ENCODE peak calls at places on chromosomes 3 and 15, in nine cellular contexts. One of them, this sample, is unnamed. For H3K9me2, the result is how much of the 10 kb centered on the place peaks cover.

GRCh38 chr15:67178569-67179210 is 75.8 kb downstream of the AAGAB start:
- DNase-seq in OCI-LY7: no peak
- DNase-seq in Karpas-422: no peak
- DNase-seq in PC-3: peak
- DNase-seq in SK-N-SH: no peak
- DNase-seq in PC-9: peak
- DNase-seq in GM23248: peak
- DNase-seq in HCT116: no peak
- DNase-seq in GM23338: no peak
- DNase-seq in this sample: no peak

GRCh38 chr15:99014803-99015676 is 7.4 kb upstream of the PGPEP1L start:
- DNase-seq in GM23248: peak
- DNase-seq in OCI-LY7: no peak
- DNase-seq in GM23338: peak
- DNase-seq in PC-9: peak
- DNase-seq in HCT116: peak
- DNase-seq in SK-N-SH: peak
- DNase-seq in PC-3: peak
- DNase-seq in Karpas-422: no peak
- DNase-seq in this sample: peak

GRCh38 chr3:138774529-138775253 is 60.0 kb downstream of the PIK3CB start:
- DNase-seq in SK-N-SH: peak
- DNase-seq in OCI-LY7: no peak
- DNase-seq in GM23248: peak
- DNase-seq in PC-3: peak
- DNase-seq in HCT116: peak
- DNase-seq in Karpas-422: no peak
- DNase-seq in PC-9: peak
- DNase-seq in GM23338: no peak
- DNase-seq in this sample: peak

GRCh38 chr3:137202941-137203340 is 245.2 kb downstream of the IL20RB start:
- DNase-seq in GM23248: no peak
- DNase-seq in SK-N-SH: no peak
- DNase-seq in PC-9: no peak
- DNase-seq in Karpas-422: no peak
- DNase-seq in PC-3: no peak
- DNase-seq in HCT116: no peak
- DNase-seq in OCI-LY7: no peak
- DNase-seq in GM23338: no peak
- DNase-seq in this sample: no peak

GRCh38 chr15:40477703-40478269 is 7.0 kb downstream of the CHST14 start:
- DNase-seq in OCI-LY7: no peak
- DNase-seq in PC-3: peak
- DNase-seq in GM23338: no peak
- DNase-seq in SK-N-SH: no peak
- DNase-seq in PC-9: peak
- DNase-seq in HCT116: no peak
- DNase-seq in Karpas-422: no peak
- DNase-seq in GM23248: no peak
- DNase-seq in this sample: peak

GRCh38 chr3:94173667-94174434 is 111.0 kb downstream of the NSUN3 start:
- DNase-seq in OCI-LY7: no peak
- DNase-seq in GM23248: peak
- DNase-seq in Karpas-422: no peak
- DNase-seq in PC-3: peak
- DNase-seq in GM23338: no peak
- DNase-seq in SK-N-SH: peak
- DNase-seq in PC-9: no peak
- DNase-seq in HCT116: no peak
- DNase-seq in this sample: no peak

GRCh38 chr15:28914046-28914445 is 28.3 kb downstream of the APBA2 start:
- DNase-seq in GM23338: no peak
- DNase-seq in SK-N-SH: no peak
- DNase-seq in GM23248: no peak
- DNase-seq in PC-3: no peak
- DNase-seq in PC-9: no peak
- DNase-seq in Karpas-422: peak
- DNase-seq in HCT116: no peak
- DNase-seq in OCI-LY7: no peak
- DNase-seq in this sample: no peak

GRCh38 chr15:88898736-88899135 is 3.4 kb upstream of the HAPLN3 start:
- DNase-seq in HCT116: no peak
- DNase-seq in SK-N-SH: no peak
- DNase-seq in Karpas-422: no peak
- DNase-seq in GM23248: no peak
- DNase-seq in PC-9: no peak
- DNase-seq in OCI-LY7: no peak
- DNase-seq in PC-3: no peak
- DNase-seq in GM23338: peak
- DNase-seq in this sample: no peak

GRCh38 chr15:61367953-61368352 is 138.9 kb upstream of the RORA start:
- DNase-seq in PC-9: no peak
- DNase-seq in GM23338: peak
- DNase-seq in SK-N-SH: no peak
- DNase-seq in OCI-LY7: no peak
- DNase-seq in GM23248: no peak
- DNase-seq in PC-3: no peak
- DNase-seq in HCT116: no peak
- DNase-seq in Karpas-422: no peak
- DNase-seq in this sample: no peak

GRCh38 chr3:148998297-148998696 is 7.0 kb downstream of the GYG1 start:
- DNase-seq in SK-N-SH: no peak
- DNase-seq in PC-3: no peak
- DNase-seq in GM23338: no peak
- DNase-seq in HCT116: no peak
- DNase-seq in Karpas-422: no peak
- DNase-seq in PC-9: no peak
- DNase-seq in OCI-LY7: no peak
- DNase-seq in GM23248: peak
- DNase-seq in this sample: peak

GRCh38 chr3:25664066-25664809 is 469 bp downstream of the TOP2B start:
- DNase-seq in OCI-LY7: peak
- DNase-seq in PC-3: peak
- DNase-seq in HCT116: peak
- DNase-seq in GM23338: peak
- DNase-seq in SK-N-SH: peak
- DNase-seq in GM23248: peak
- DNase-seq in Karpas-422: peak
- DNase-seq in PC-9: peak
- DNase-seq in this sample: peak

GRCh38 chr15:73928971-73929627 is 2.8 kb downstream of the LOXL1 start:
- DNase-seq in GM23338: no peak
- DNase-seq in GM23248: peak
- DNase-seq in PC-3: peak
- DNase-seq in Karpas-422: no peak
- DNase-seq in HCT116: no peak
- DNase-seq in SK-N-SH: no peak
- DNase-seq in PC-9: no peak
- DNase-seq in OCI-LY7: no peak
- DNase-seq in this sample: no peak

GRCh38 chr15:73927476-73928240 is 1.4 kb downstream of the LOXL1 start:
- DNase-seq in HCT116: peak
- DNase-seq in GM23338: peak
- DNase-seq in PC-3: peak
- DNase-seq in PC-9: peak
- DNase-seq in GM23248: peak
- DNase-seq in SK-N-SH: peak
- DNase-seq in Karpas-422: no peak
- DNase-seq in OCI-LY7: no peak
- DNase-seq in this sample: peak

GRCh38 chr15:73927003-73927475 is 777 bp downstream of the LOXL1 start:
- DNase-seq in PC-9: peak
- DNase-seq in HCT116: peak
- DNase-seq in GM23248: peak
- DNase-seq in SK-N-SH: no peak
- DNase-seq in GM23338: peak
- DNase-seq in PC-3: peak
- DNase-seq in OCI-LY7: no peak
- DNase-seq in Karpas-422: no peak
- DNase-seq in this sample: no peak

GRCh38 chr15:73926191-73927002 is at the start of gene LOXL1:
- DNase-seq in OCI-LY7: no peak
- DNase-seq in PC-3: peak
- DNase-seq in PC-9: peak
- DNase-seq in GM23248: peak
- DNase-seq in GM23338: peak
- DNase-seq in Karpas-422: no peak
- DNase-seq in SK-N-SH: no peak
- DNase-seq in HCT116: peak
- DNase-seq in this sample: no peak

DNA sequence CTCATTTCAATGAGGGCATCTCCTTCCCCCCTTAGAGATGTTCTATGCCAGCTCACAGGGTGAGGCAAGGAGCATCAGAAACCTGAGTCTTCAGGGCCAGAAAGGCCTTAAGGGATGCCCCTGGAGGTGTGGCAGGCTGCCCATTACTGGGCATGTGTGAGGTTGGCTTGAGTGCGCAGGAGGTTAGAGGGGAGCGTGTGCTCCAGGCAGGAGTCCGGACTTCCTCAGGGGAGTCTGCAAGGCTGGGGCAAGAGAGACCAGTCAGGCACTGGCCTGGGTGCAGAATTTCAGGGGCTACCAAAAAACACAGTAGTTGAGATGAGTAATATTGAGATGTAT is 1.9 kb downstream of the LOXL1 start:
- DNase-seq in Karpas-422: no peak
- DNase-seq in GM23338: no peak
- DNase-seq in HCT116: no peak
- DNase-seq in SK-N-SH: no peak
- DNase-seq in PC-3: no peak
- DNase-seq in OCI-LY7: no peak
- DNase-seq in PC-9: no peak
- DNase-seq in GM23248: no peak
- DNase-seq in this sample: no peak
- H3K4me3 ChIP-seq in Karpas-422: no peak
- H3K4me3 ChIP-seq in GM23338: peak
- H3K4me3 ChIP-seq in HCT116: peak
- H3K4me3 ChIP-seq in SK-N-SH: peak
- H3K4me3 ChIP-seq in PC-3: peak
- H3K4me3 ChIP-seq in OCI-LY7: no peak
- H3K4me3 ChIP-seq in PC-9: peak
- H3K4me3 ChIP-seq in GM23248: peak
- H3K4me3 ChIP-seq in this sample: peak

GRCh38 chr3:125593991-125594574 is 1.2 kb downstream of the OSBPL11 start:
- DNase-seq in OCI-LY7: peak
- DNase-seq in SK-N-SH: no peak
- DNase-seq in PC-3: peak
- DNase-seq in Karpas-422: peak
- DNase-seq in GM23338: no peak
- DNase-seq in HCT116: no peak
- DNase-seq in GM23248: peak
- DNase-seq in PC-9: no peak
- DNase-seq in this sample: peak
- H2AFZ ChIP-seq in OCI-LY7: no peak
- H2AFZ ChIP-seq in SK-N-SH: peak
- H2AFZ ChIP-seq in PC-3: peak
- H2AFZ ChIP-seq in Karpas-422: no peak
- H2AFZ ChIP-seq in GM23338: peak
- H2AFZ ChIP-seq in HCT116: peak
- H2AFZ ChIP-seq in GM23248: peak
- H2AFZ ChIP-seq in PC-9: peak
- H2AFZ ChIP-seq in this sample: peak

DNA sequence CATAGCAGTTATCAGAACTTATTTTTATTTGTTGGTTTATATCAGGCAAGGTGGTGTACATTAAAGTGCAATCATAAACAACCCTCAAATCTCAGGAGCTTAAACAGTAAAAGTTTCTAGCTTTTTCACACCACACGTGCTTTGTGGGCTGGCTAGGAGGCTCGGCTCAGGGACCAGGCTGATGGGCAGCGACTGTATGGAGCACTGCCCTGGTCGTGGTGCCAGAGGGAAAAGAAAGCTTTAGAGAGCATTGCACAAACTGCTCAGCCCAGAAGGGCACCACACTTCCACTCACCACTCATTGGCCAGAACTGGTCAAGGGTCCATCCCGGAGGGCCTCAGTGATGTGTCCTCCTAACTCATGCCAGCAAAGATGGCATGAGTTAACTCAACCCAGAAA is 123.2 kb downstream of the AQP9 start:
- DNase-seq in PC-3: no peak
- DNase-seq in Karpas-422: no peak
- DNase-seq in GM23338: no peak
- DNase-seq in SK-N-SH: no peak
- DNase-seq in HCT116: no peak
- DNase-seq in OCI-LY7: no peak
- DNase-seq in PC-9: no peak
- DNase-seq in GM23248: no peak
- DNase-seq in this sample: no peak
- H3K9me2 ChIP-seq in PC-3: under half
- H3K9me2 ChIP-seq in Karpas-422: under half
- H3K9me2 ChIP-seq in GM23338: under half
- H3K9me2 ChIP-seq in SK-N-SH: under half
- H3K9me2 ChIP-seq in HCT116: under half
- H3K9me2 ChIP-seq in OCI-LY7: under half
- H3K9me2 ChIP-seq in PC-9: under half
- H3K9me2 ChIP-seq in GM23248: under half
- H3K9me2 ChIP-seq in this sample: under half

DNA sequence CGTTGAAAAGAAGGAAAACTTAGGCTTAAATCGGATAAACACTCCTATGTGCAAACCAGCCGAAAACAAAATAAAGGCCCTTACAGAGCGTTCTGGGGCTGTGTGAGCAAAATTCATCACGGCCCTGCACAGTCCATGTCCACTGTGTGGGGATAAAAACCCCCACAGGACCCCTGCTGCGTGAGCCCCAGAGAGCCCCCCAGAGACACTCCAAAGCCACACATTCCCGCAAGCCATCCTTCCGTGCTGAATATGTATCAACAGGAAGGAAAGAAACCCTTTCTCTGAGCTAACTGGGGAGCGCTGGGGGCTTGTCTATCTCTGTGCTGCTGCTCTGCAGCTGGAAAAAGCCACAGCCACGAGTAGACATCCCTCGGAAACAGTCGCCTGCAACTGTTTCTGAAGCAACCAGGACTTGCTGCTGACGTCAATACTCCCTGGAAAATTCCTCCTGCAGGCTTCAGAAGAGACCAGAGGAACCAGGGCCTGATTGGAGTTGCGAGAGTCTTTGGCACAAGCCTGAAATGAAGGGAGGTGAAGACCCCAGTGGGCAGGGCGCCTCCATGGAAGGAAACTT is 72.6 kb downstream of the NUP210 start:
- DNase-seq in GM23248: peak
- DNase-seq in Karpas-422: no peak
- DNase-seq in SK-N-SH: no peak
- DNase-seq in OCI-LY7: no peak
- DNase-seq in PC-9: no peak
- DNase-seq in GM23338: peak
- DNase-seq in HCT116: no peak
- DNase-seq in PC-3: no peak
- DNase-seq in this sample: no peak
- H3K4me3 ChIP-seq in GM23248: no peak
- H3K4me3 ChIP-seq in Karpas-422: no peak
- H3K4me3 ChIP-seq in SK-N-SH: no peak
- H3K4me3 ChIP-seq in OCI-LY7: no peak
- H3K4me3 ChIP-seq in PC-9: no peak
- H3K4me3 ChIP-seq in GM23338: peak
- H3K4me3 ChIP-seq in HCT116: no peak
- H3K4me3 ChIP-seq in PC-3: no peak
- H3K4me3 ChIP-seq in this sample: no peak

This sample was measured in MM.1S.